ENCODE peak calls at places on chromosomes 1 and 21, in four cellular contexts. Q, A, R and M are unnamed samples.

GRCh38 chr1:242739246-242739645 is 214.7 kb upstream of the PLD5 start:
- DNase-seq in Q (no peak), A (no peak), R (no peak), M (no peak)

GRCh38 chr1:239587066-239587465 is 200.7 kb downstream of the CHRM3 start:
- DNase-seq in Q (no peak), A (no peak), R (no peak), M (no peak)

GRCh38 chr1:145983959-145984830 is 12.2 kb downstream of the TXNIP start:
- DNase-seq in R (no peak), Q (peak), A (no peak), M (no peak)

GRCh38 chr1:32701951-32702598 is 495 bp downstream of the SYNC start:
- DNase-seq in A (peak), Q (peak), R (no peak), M (no peak)

GRCh38 chr21:33028759-33029511 is 3.2 kb downstream of the OLIG2 start:
- DNase-seq in A (no peak), Q (no peak), R (no peak), M (no peak)

GRCh38 chr1:68278221-68278620 is 45.9 kb upstream of the WLS start:
- DNase-seq in Q (no peak), R (no peak), A (no peak), M (no peak)

GRCh38 chr21:46151989-46152938 is 3.1 kb downstream of the FTCD start:
- DNase-seq in A (no peak), Q (peak), R (no peak), M (no peak)

GRCh38 chr1:28147264-28148094 is 29.0 kb downstream of the PTAFR start:
- DNase-seq in Q (no peak), A (no peak), R (no peak), M (no peak)

GRCh38 chr1:87346130-87346804 is 17.6 kb downstream of the LMO4 start:
- DNase-seq in R (no peak), Q (no peak), A (no peak), M (no peak)

GRCh38 chr1:11692899-11693590 is 1.5 kb downstream of the DRAXIN start:
- DNase-seq in A (peak), R (no peak), Q (no peak), M (no peak)

GRCh38 chr1:183493540-183494245 is 21.4 kb downstream of the SMG7 start:
- DNase-seq in A (no peak), Q (no peak), R (no peak), M (no peak)

GRCh38 chr1:158732524-158732923 is 12.0 kb upstream of the OR6K3 start:
- DNase-seq in Q (no peak), R (no peak), A (no peak), M (no peak)

GRCh38 chr1:8669608-8670335 is 147.7 kb downstream of the RERE start:
- DNase-seq in Q (no peak), A (no peak), R (no peak), M (no peak)

GRCh38 chr1:147580200-147580557 is 38.9 kb downstream of the BCL9 start:
- DNase-seq in A (peak), Q (no peak), R (no peak), M (no peak)

GRCh38 chr1:46408356-46409062 is 14.4 kb downstream of the FAAH start:
- DNase-seq in Q (no peak), A (no peak), R (no peak), M (no peak)

GRCh38 chr21:41603476-41603875 is 95.5 kb upstream of the TMPRSS2 start:
- DNase-seq in Q (no peak), R (no peak), A (no peak), M (no peak)

GRCh38 chr1:9717193-9718005 is 65.9 kb downstream of the PIK3CD start:
- DNase-seq in Q (peak), R (no peak), A (peak), M (no peak)

GRCh38 chr1:19074902-19075721 is 118.6 kb upstream of the IFFO2 start:
- DNase-seq in R (no peak), Q (peak), A (no peak), M (no peak)

GRCh38 chr1:109762039-109762585 is 1.6 kb downstream of the EPS8L3 start:
- DNase-seq in R (no peak), A (no peak), Q (no peak), M (no peak)

GRCh38 chr1:101178688-101179491 is 57.9 kb upstream of the S1PR1 start:
- DNase-seq in A (no peak), R (no peak), Q (no peak), M (no peak)

GRCh38 chr1:36486436-36487335 is 4.0 kb upstream of the CSF3R start:
- DNase-seq in R (no peak), A (no peak), Q (peak), M (peak)

GRCh38 chr1:21000245-21000594 is 176.5 kb downstream of the EIF4G3 start:
- DNase-seq in Q (no peak), A (no peak), R (no peak), M (no peak)

GRCh38 chr21:32516729-32517649 is 68.3 kb downstream of the TCP10L start:
- DNase-seq in Q (no peak), A (peak), R (no peak), M (no peak)

GRCh38 chr21:37496972-37497371 is 130.4 kb downstream of the DYRK1A start:
- DNase-seq in R (no peak), A (peak), Q (no peak), M (no peak)

GRCh38 chr1:59272507-59272906 is 24.4 kb upstream of the FGGY start:
- DNase-seq in A (peak), R (no peak), Q (no peak), M (no peak)

GRCh38 chr1:99672500-99673213 is 26.7 kb downstream of the PALMD start:
- DNase-seq in A (no peak), Q (no peak), R (no peak), M (no peak)

GRCh38 chr1:92503926-92504750 is 17.4 kb upstream of the GFI1 start:
- DNase-seq in R (no peak), A (peak), Q (no peak), M (no peak)

GRCh38 chr1:165899461-165899941 is 72.1 kb downstream of the UCK2 start:
- DNase-seq in A (peak), Q (no peak), R (no peak), M (no peak)

GRCh38 chr1:180881806-180882509 is 30.7 kb upstream of the KIAA1614 start:
- DNase-seq in A (peak), R (no peak), Q (no peak), M (no peak)

GRCh38 chr1:75954594-75954993 is 22.4 kb upstream of the ASB17 start:
- DNase-seq in A (no peak), Q (no peak), R (no peak), M (no peak)

GRCh38 chr1:172360511-172360910 is 60.0 kb upstream of the C1orf105 start:
- DNase-seq in R (no peak), Q (peak), A (peak), M (no peak)

GRCh38 chr1:66445492-66446181 is 88.3 kb upstream of the SGIP1 start:
- DNase-seq in Q (peak), A (no peak), R (no peak), M (no peak)

GRCh38 chr1:15028117-15028516 is 125.4 kb upstream of the TMEM51 start:
- DNase-seq in Q (no peak), R (no peak), A (peak), M (no peak)

GRCh38 chr1:19861034-19861433 is 21.2 kb upstream of the OTUD3 start:
- DNase-seq in A (no peak), R (no peak), Q (peak), M (no peak)

GRCh38 chr1:5847013-5847654 is 145.1 kb downstream of the NPHP4 start:
- DNase-seq in R (no peak), A (peak), Q (peak), M (peak)

GRCh38 chr1:239219679-239220078 is 166.7 kb upstream of the CHRM3 start:
- DNase-seq in Q (no peak), A (no peak), R (no peak), M (no peak)

GRCh38 chr1:183962903-183963302 is 74.6 kb downstream of the COLGALT2 start:
- DNase-seq in Q (no peak), R (no peak), A (no peak), M (no peak)

GRCh38 chr1:182056596-182057366 is 4.7 kb downstream of the ZNF648 start:
- DNase-seq in Q (peak), R (no peak), A (no peak), M (no peak)

GRCh38 chr1:29514361-29515187 is 278.3 kb downstream of the PTPRU start:
- DNase-seq in R (no peak), Q (no peak), A (no peak), M (no peak)

GRCh38 chr21:45990741-45991605 is 9.4 kb downstream of the COL6A1 start:
- DNase-seq in Q (no peak), A (no peak), R (peak), M (no peak)

DNA sequence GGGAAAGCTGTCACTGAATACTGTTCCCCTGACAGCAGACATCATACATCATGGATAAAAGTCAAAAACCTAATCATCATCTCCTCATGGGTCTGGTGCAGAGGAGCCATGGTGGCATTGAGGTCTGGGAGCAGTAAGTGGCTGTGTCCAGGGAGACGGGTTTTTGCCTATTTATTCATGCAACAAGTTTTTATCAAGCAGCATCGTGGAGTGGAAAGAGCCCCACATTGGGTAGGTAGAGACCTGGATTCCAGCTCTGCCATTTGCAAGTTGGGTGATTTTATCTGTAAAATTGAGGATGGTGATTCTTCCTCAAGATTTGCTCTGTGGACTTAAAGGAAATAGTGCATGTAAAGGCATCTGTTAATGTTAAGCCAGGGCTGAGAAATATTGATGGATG is 4.2 kb downstream of the CACHD1 start:
- DNase-seq in Q (no peak), A (no peak), R (no peak), M (no peak)
- H3K4me3 ChIP-seq in Q (no peak), A (no peak), R (no peak), M (no peak)

GRCh38 chr1:113021430-113022085 is 51.4 kb upstream of the LRIG2 start:
- DNase-seq in R (no peak), Q (no peak), A (no peak), M (peak)
- TF ChIP-seq CTCF in R (no peak), Q (no peak), A (no peak), M (peak)

DNA sequence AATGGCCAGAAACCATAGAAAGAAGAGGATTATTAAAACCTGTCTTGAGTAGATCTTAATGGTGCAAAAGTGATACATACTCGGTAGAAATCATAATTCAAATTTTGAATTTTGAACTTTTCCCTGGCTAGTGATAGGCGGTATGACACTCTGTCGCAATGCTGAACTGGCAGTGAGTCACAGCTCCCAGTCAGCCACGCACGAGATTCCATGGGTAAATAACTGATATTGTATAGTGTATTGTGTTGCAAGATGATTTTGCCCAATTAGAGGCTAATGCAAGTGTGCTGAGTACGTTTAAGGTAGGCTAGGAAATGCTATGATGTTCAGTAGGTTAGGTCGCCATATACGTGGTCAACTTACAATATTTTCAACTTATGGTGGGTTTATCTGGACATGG is 207.0 kb downstream of the SIPA1L2 start:
- DNase-seq in R (no peak), A (no peak), Q (no peak), M (no peak)
- H3K4me3 ChIP-seq in R (no peak), A (no peak), Q (no peak), M (no peak)

GRCh38 chr1:226397011-226397926 is 10.6 kb downstream of the PARP1 start:
- DNase-seq in Q (no peak), A (no peak), R (no peak), M (peak)
- TF ChIP-seq CTCF in Q (no peak), A (no peak), R (no peak), M (no peak)

GRCh38 chr1:173827611-173828010 is 2.9 kb upstream of the CENPL start:
- DNase-seq in Q (no peak), A (no peak), R (no peak), M (no peak)
- H3K4me3 ChIP-seq in Q (no peak), A (no peak), R (no peak), M (no peak)

GRCh38 chr1:153192697-153193096 is 10.5 kb upstream of the LELP1 start:
- DNase-seq in Q (no peak), R (no peak), A (no peak), M (no peak)
- TF ChIP-seq CTCF in Q (no peak), R (peak), A (peak), M (peak)

DNA sequence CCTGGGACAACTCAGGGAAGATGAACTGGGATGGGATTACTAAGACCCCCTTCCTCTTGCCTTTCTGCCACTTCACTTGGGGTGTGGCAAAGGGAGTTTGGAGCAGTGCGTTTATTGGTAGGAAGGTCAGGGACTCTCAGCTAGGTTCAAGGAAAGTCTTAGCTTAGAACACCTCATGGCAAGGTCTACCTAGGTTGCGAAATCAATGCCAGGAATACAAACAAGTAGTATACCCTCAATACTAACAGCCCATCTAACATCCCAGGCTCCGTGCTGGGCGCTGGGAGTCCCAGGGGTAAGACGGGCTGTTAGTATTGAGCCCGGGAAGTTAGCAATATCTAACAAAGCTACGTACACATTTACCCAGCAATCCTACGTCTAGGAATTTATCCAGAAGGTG is 4.7 kb downstream of the ATP2B4 start:
- DNase-seq in A (no peak), R (no peak), Q (no peak), M (no peak)
- H3K4me3 ChIP-seq in A (no peak), R (no peak), Q (no peak), M (no peak)

GRCh38 chr21:30629173-30629572 is 5.8 kb upstream of the KRTAP20-2 start:
- DNase-seq in A (no peak), Q (no peak), R (no peak), M (no peak)

GRCh38 chr21:30623362-30623761 is 2.9 kb downstream of the KRTAP20-4 start:
- DNase-seq in Q (no peak), R (no peak), A (no peak), M (no peak)

GRCh38 chr21:30620522-30620921 is at the start of gene KRTAP20-4:
- DNase-seq in A (no peak), Q (no peak), R (no peak), M (no peak)

GRCh38 chr21:30628109-30628508 is 6.9 kb upstream of the KRTAP20-2 start:
- DNase-seq in Q (no peak), R (no peak), A (no peak), M (no peak)

DNA sequence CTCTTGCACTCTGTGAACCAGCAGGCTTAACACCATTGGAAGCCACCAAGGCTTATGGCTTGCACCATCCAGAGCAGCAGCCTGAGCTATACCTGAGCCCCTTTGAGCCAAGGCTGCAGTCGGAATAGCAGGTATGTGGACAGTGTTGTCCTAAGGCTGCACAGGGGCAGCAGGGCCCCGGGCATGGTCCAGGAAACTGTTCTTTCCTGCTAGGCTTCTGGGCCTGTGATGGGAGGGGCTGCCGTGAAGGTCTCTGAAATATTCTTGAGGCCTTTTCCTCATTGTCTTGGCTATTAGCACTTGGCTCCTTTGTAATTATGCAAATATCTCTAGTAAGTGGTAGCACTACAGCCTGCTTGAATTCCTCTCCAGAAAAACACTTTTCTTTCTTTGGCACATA is 5.0 kb downstream of the KRTAP20-4 start:
- DNase-seq in Q (no peak), R (no peak), A (no peak), M (no peak)
- TF ChIP-seq CTCF in Q (no peak), R (no peak), A (no peak), M (no peak)

GRCh38 chr1:221869759-221870158 is 127.9 kb upstream of the DUSP10 start:
- DNase-seq in R (no peak), A (peak), Q (no peak), M (no peak)
- H3K4me3 ChIP-seq in R (no peak), A (no peak), Q (no peak), M (no peak)

DNA sequence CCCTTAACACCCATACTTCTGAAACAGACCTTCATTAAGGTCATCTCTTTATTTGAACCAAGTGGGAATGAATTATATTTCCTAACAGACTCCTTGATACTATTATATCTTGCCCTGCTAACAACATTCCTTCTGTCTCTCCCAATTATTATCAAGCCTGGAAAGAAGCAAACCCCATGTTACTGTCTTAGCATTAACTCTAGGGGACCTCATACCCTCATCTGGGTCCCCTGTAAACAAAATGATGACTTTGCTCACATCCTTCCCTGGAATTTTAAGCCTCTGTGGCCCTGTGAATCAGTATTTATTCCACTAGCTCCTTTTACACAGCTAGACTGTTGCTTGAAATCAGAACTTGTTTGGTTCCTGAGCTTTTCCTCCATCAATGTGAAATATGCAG is 38.3 kb upstream of the BCL10 start:
- DNase-seq in Q (no peak), A (no peak), R (no peak), M (no peak)
- TF ChIP-seq CTCF in Q (no peak), A (no peak), R (no peak), M (no peak)